ENCODE peak calls at places on chromosomes 7 and 10, in five cellular contexts. Y is MM.1S, A is astrocyte, L is GM23338, G is GM23248. O is an unnamed sample.

GRCh38 chr7:7704867-7705266 is 13.5 kb downstream of the RPA3 start:
- DNase-seq in G (no peak), L (peak; percentile 18), A (no peak), Y (no peak), O (no peak)

GRCh38 chr7:141288626-141289025 is 214.8 kb downstream of the TMEM178B start:
- DNase-seq in A (no peak), L (no peak), G (no peak), Y (no peak), O (no peak)

GRCh38 chr7:65325793-65326432 is 47.7 kb upstream of the ZNF92 start:
- DNase-seq in A (no peak), Y (no peak), G (no peak), L (no peak), O (peak; percentile 10)

GRCh38 chr7:129784783-129785456 is 167.8 kb downstream of the UBE2H start:
- DNase-seq in Y (peak; percentile 87), G (no peak), L (peak; percentile 63), A (no peak), O (no peak)

GRCh38 chr7:134947831-134948230 is 38.5 kb upstream of the AGBL3 start:
- DNase-seq in A (no peak), Y (no peak), L (no peak), G (no peak), O (no peak)

GRCh38 chr10:31602541-31603244 is 283.7 kb downstream of the ZEB1 start:
- DNase-seq in A (peak; percentile 66), Y (no peak), G (peak; percentile 96), L (peak; percentile 78), O (peak; percentile 77)

GRCh38 chr7:95126053-95126709 is 198.2 kb downstream of the PON1 start:
- DNase-seq in Y (no peak), A (no peak), L (no peak), G (no peak), O (no peak)

GRCh38 chr7:70156052-70156451 is 557.8 kb downstream of the AUTS2 start:
- DNase-seq in Y (no peak), L (no peak), A (no peak), G (no peak), O (no peak)

GRCh38 chr7:73932364-73932763 is 71.4 kb downstream of the TMEM270 start:
- DNase-seq in G (peak; percentile 21), Y (no peak), A (no peak), L (no peak), O (peak; percentile 3)

GRCh38 chr10:60820093-60820769 is 42.0 kb downstream of the CDK1 start:
- DNase-seq in L (peak; percentile 54), A (peak; percentile 91), G (peak; percentile 70), Y (peak; percentile 54), O (peak; percentile 92)

GRCh38 chr10:5813091-5813340 is 218 bp downstream of the GDI2 start:
- DNase-seq in A (no peak), G (no peak), Y (no peak), L (no peak), O (no peak)

GRCh38 chr10:14971867-14972448 is 12.8 kb downstream of the MEIG1 start:
- DNase-seq in L (peak; percentile 52), G (no peak), Y (peak; percentile 46), A (no peak), O (no peak)

GRCh38 chr7:102303669-102304422 is 17.2 kb downstream of the SH2B2 start:
- DNase-seq in A (no peak), Y (no peak), L (no peak), G (no peak), O (no peak)

GRCh38 chr7:2199956-2200583 is 32.7 kb downstream of the MAD1L1 start:
- DNase-seq in Y (no peak), G (no peak), A (no peak), L (no peak), O (no peak)

GRCh38 chr10:79027147-79028055 is 41.4 kb upstream of the ZMIZ1 start:
- DNase-seq in G (no peak), L (no peak), Y (no peak), A (no peak), O (no peak)

GRCh38 chr10:26213157-26213780 is 3.3 kb upstream of the GAD2 start:
- DNase-seq in A (no peak), Y (no peak), L (peak; percentile 64), G (no peak), O (no peak)

GRCh38 chr10:29915116-29915785 is 144.1 kb downstream of the JCAD start:
- DNase-seq in L (no peak), A (peak; percentile 34), G (no peak), Y (no peak), O (peak; percentile 20)

GRCh38 chr10:132497083-132497680 is 40.4 kb upstream of the INPP5A start:
- DNase-seq in L (no peak), G (no peak), A (no peak), Y (no peak), O (no peak)

GRCh38 chr10:124557648-124558338 is 96.2 kb downstream of the LHPP start:
- DNase-seq in L (no peak), G (no peak), Y (no peak), A (no peak), O (no peak)

GRCh38 chr7:151142686-151143040 is 24.8 kb downstream of the GBX1 start:
- DNase-seq in G (no peak), A (no peak), Y (no peak), L (peak; percentile 53), O (no peak)

GRCh38 chr7:47543659-47544058 is 38.3 kb downstream of the TNS3 start:
- DNase-seq in G (no peak), Y (no peak), A (no peak), L (no peak), O (no peak)

GRCh38 chr7:134903073-134903790 is 83.1 kb upstream of the AGBL3 start:
- DNase-seq in L (no peak), A (peak; percentile 77), G (peak; percentile 82), Y (no peak), O (no peak)

GRCh38 chr10:119545310-119545709 is 2.8 kb upstream of the RGS10 start:
- DNase-seq in L (no peak), A (peak; percentile 10), Y (no peak), G (no peak), O (no peak)
- H3K27ac ChIP-seq in L (no peak overlapping the region), A (no peak overlapping the region), Y (no peak overlapping the region), G (no peak overlapping the region), O (no peak overlapping the region)

GRCh38 chr7:35799846-35800717 is 775 bp upstream of the SEPTIN7 start:
- DNase-seq in G (peak; percentile 89), L (peak; percentile 96), A (peak; percentile 78), Y (peak; percentile 76), O (peak; percentile 91)
- TF ChIP-seq EZH2 in G (no peak), L (no peak), A (no peak), Y (no peak), O (no peak)

GRCh38 chr10:103635580-103635979 is 142.1 kb downstream of the NEURL1 start:
- DNase-seq in A (no peak), Y (no peak), L (no peak), G (no peak), O (no peak)

GRCh38 chr10:103638948-103639347 is 145.4 kb downstream of the NEURL1 start:
- DNase-seq in A (peak; percentile 49), G (peak; percentile 40), Y (no peak), L (no peak), O (peak; percentile 66)

GRCh38 chr10:103637855-103638561 is 144.5 kb downstream of the NEURL1 start:
- DNase-seq in G (peak; percentile 98), L (no peak), Y (no peak), A (peak; percentile 94), O (peak; percentile 96)

GRCh38 chr10:103636492-103636891 is 143.0 kb downstream of the NEURL1 start:
- DNase-seq in G (no peak), Y (no peak), A (no peak), L (peak; percentile 73), O (no peak)

DNA sequence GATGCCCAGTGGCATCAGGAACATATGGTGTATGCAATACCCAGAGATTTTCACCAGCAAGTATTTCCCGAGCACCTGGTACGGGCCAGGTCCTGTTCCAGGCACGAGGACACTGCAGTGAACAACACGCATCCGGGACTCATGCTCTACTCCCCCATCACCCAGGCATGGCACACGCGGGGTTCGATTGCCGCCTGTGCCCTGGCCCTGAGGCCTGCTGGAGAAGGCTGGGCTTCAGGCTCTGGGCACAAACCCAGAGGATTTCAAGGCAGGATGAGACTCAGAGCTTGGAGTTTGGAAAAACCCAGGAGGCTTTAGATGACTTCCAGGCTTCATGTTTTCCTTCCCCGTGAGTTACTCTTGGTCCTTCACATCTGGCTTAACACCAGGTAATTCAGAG is 143.5 kb downstream of the NEURL1 start:
- DNase-seq in A (no peak), G (peak; percentile 79), Y (no peak), L (no peak), O (no peak)
- H3K27ac ChIP-seq in A (no peak overlapping the region), G (peak overlapping the region; percentile 94), Y (no peak overlapping the region), L (peak overlapping the region; percentile 75), O (peak overlapping the region; percentile 82)

GRCh38 chr7:27191081-27191715 is 6.2 kb upstream of the HOXA11 start:
- DNase-seq in L (no peak), A (no peak), G (no peak), Y (no peak), O (no peak)

GRCh38 chr7:27187702-27188665 is 3.0 kb upstream of the HOXA11 start:
- DNase-seq in A (no peak), G (no peak), L (peak; percentile 72), Y (no peak), O (no peak)

GRCh38 chr7:27188666-27189559 is 3.9 kb upstream of the HOXA11 start:
- DNase-seq in Y (no peak), A (no peak), G (no peak), L (peak; percentile 71), O (no peak)

GRCh38 chr7:27190284-27190748 is 5.3 kb upstream of the HOXA11 start:
- DNase-seq in Y (no peak), L (no peak), A (no peak), G (no peak), O (no peak)

DNA sequence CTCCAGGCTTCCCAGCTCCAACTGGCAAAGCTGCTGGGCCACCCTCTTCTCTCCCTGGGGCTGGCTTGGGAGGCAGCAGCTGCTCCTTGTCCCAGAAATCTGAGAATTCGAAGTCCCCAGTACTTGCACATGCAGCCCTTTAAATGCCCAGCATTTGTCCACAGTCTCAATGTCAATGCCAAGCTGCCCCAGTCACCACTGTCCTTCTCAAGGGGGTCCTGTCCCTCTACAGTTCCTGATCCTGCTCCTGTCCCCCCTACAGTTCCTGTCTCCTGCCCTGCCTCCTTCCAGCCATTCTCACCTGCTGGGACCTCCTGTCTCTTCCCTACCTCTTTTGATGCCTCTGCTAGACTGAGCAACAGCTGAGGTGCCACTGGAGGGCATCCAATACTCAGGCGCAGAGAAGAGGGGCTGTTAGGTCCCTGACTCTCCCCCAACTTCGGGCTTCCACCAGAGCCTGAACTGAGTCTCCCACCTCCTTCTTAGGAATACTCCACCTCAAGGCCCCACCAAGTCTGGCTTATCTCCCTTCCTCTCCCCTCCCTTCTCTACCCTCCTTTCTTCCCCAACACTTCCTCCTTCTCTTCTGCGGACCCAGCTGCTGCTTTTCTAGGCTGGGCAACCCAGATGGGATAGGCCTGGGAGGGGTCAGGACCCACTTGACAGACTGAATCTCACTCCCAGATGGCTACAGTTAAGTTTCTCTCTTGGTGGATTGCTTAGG is 4.7 kb upstream of the HOXA11 start:
- DNase-seq in L (no peak), G (no peak), Y (no peak), A (no peak), O (no peak)
- TF ChIP-seq EZH2 in L (peak; percentile 75), G (no peak), Y (no peak), A (peak; percentile 46), O (peak; percentile 83)

O was measured in fibroblast of lung.